ENCODE peak calls at places on chromosomes 6 and 20, in five cellular contexts. Y is EL; F is activated CD4-positive, alpha-beta T cell treated with anti-CD3 and anti-CD28 coated beads, Interleukin-2, amount 50 U/mL, for 24 hours; X is stimulated activated CD8-positive, alpha-beta memory T cell treated with anti-CD3 and anti-CD28 coated beads, Interleukin-2, amount 100 ng/mL, for 1 hour; T is fibroblast of mammary gland. V is an unnamed sample.

GRCh38 chr6:1554881-1555569 is 54.7 kb upstream of the FOXC1 start:
- DNase-seq in Y (peak), F (peak), X (peak), T (peak), V (no peak)

GRCh38 chr6:133553652-133554051 is 312.5 kb downstream of the EYA4 start:
- DNase-seq in Y (peak), F (no peak), X (no peak), T (peak), V (no peak)

GRCh38 chr20:13342469-13343242 is 121.6 kb downstream of the ISM1 start:
- DNase-seq in Y (peak), F (no peak), X (no peak), T (no peak), V (no peak)

GRCh38 chr20:17872920-17873319 is 95.7 kb downstream of the SNX5 start:
- DNase-seq in Y (no peak), F (no peak), X (no peak), T (peak), V (no peak)

GRCh38 chr6:117404548-117404947 is 21.2 kb downstream of the ROS1 start:
- DNase-seq in Y (no peak), F (no peak), X (no peak), T (no peak), V (no peak)

GRCh38 chr6:141426400-141426980 is 706.2 kb upstream of the GJE1 start:
- DNase-seq in Y (peak), F (no peak), X (no peak), T (peak), V (no peak)

GRCh38 chr6:19866900-19867627 is 29.9 kb downstream of the ID4 start:
- DNase-seq in Y (peak), F (no peak), X (no peak), T (peak), V (no peak)

GRCh38 chr20:61587910-61588309 is 335.8 kb downstream of the CDH4 start:
- DNase-seq in Y (no peak), F (no peak), X (no peak), T (no peak), V (no peak)

GRCh38 chr20:33232486-33233072 is 3.2 kb upstream of the BPIFA1 start:
- DNase-seq in Y (no peak), F (no peak), X (no peak), T (no peak), V (no peak)

GRCh38 chr6:17877196-17877889 is 110.1 kb downstream of the KIF13A start:
- DNase-seq in Y (peak), F (no peak), X (no peak), T (peak), V (no peak)

GRCh38 chr6:136791296-136792065 is 796 bp downstream of the MAP3K5 start:
- DNase-seq in Y (peak), F (peak), X (peak), T (peak), V (no peak)

GRCh38 chr20:38843346-38843745 is 37.8 kb downstream of the PPP1R16B start:
- DNase-seq in Y (no peak), F (peak), X (peak), T (no peak), V (no peak)

GRCh38 chr20:53157443-53158408 is 185.6 kb downstream of the TSHZ2 start:
- DNase-seq in Y (peak), F (peak), X (peak), T (peak), V (no peak)

GRCh38 chr6:74979065-74979766 is 226.6 kb downstream of the COL12A1 start:
- DNase-seq in Y (no peak), F (no peak), X (no peak), T (no peak), V (no peak)

GRCh38 chr6:44653761-44654218 is 266.3 kb downstream of the CDC5L start:
- DNase-seq in Y (peak), F (no peak), X (no peak), T (no peak), V (no peak)

GRCh38 chr6:135310291-135310690 is 129.2 kb downstream of the MYB start:
- DNase-seq in Y (no peak), F (no peak), X (no peak), T (no peak), V (no peak)

GRCh38 chr20:32820000-32820697 is 395 bp downstream of the MAPRE1 start:
- DNase-seq in Y (no peak), F (peak), X (peak), T (peak), V (no peak)

GRCh38 chr6:139173172-139173571 is 38.3 kb downstream of the HECA start:
- DNase-seq in Y (peak), F (peak), X (no peak), T (peak), V (no peak)

GRCh38 chr6:114142256-114142655 is 171.3 kb upstream of the HDAC2 start:
- DNase-seq in Y (no peak), F (no peak), X (no peak), T (peak), V (no peak)

GRCh38 chr20:15653396-15654207 is 919.6 kb downstream of the KIF16B start:
- DNase-seq in Y (peak), F (no peak), X (no peak), T (no peak), V (no peak)

GRCh38 chr6:21381336-21381963 is 212.1 kb upstream of the SOX4 start:
- DNase-seq in Y (no peak), F (no peak), X (no peak), T (no peak), V (no peak)

GRCh38 chr6:159608961-159609673 is 83.9 kb downstream of the SOD2 start:
- DNase-seq in Y (peak), F (no peak), X (no peak), T (peak), V (no peak)

GRCh38 chr20:32359633-32360332 is 1.7 kb downstream of the ASXL1 start:
- DNase-seq in Y (no peak), F (no peak), X (no peak), T (no peak), V (no peak)

GRCh38 chr20:41387433-41387832 is 20.8 kb upstream of the EMILIN3 start:
- DNase-seq in Y (no peak), F (no peak), X (no peak), T (no peak), V (no peak)

GRCh38 chr20:9978395-9979004 is 56.3 kb upstream of the ANKEF1 start:
- DNase-seq in Y (peak), F (peak), X (no peak), T (peak), V (no peak)

GRCh38 chr20:40895182-40895581 is 133.4 kb upstream of the TOP1 start:
- DNase-seq in Y (no peak), F (no peak), X (no peak), T (no peak), V (no peak)

GRCh38 chr6:165774903-165775608 is 112.0 kb upstream of the PDE10A start:
- DNase-seq in Y (no peak), F (no peak), X (no peak), T (peak), V (no peak)

GRCh38 chr6:104653786-104654185 is 205.9 kb downstream of the HACE1 start:
- DNase-seq in Y (peak), F (no peak), X (no peak), T (peak), V (no peak)

GRCh38 chr6:163529605-163530004 is 115.1 kb downstream of the QKI start:
- DNase-seq in Y (peak), F (no peak), X (no peak), T (peak), V (no peak)

GRCh38 chr20:19945732-19946670 is 71.2 kb upstream of the NAA20 start:
- DNase-seq in Y (no peak), F (no peak), X (no peak), T (no peak), V (no peak)

GRCh38 chr6:143441680-143442359 is 8.7 kb downstream of the ADAT2 start:
- DNase-seq in Y (peak), F (peak), X (no peak), T (peak), V (no peak)

GRCh38 chr20:25259788-25260254 is 11.9 kb downstream of the PYGB start:
- DNase-seq in Y (no peak), F (no peak), X (no peak), T (no peak), V (no peak)

GRCh38 chr6:123898669-123899068 is 95.0 kb downstream of the NKAIN2 start:
- DNase-seq in Y (no peak), F (no peak), X (no peak), T (no peak), V (no peak)

GRCh38 chr6:335572-335971 is 43.3 kb downstream of the DUSP22 start:
- DNase-seq in Y (no peak), F (no peak), X (no peak), T (no peak), V (no peak)

GRCh38 chr20:25057234-25058050 is 497 bp downstream of the ACSS1 start:
- DNase-seq in Y (peak), F (peak), X (peak), T (no peak), V (no peak)

GRCh38 chr20:46408281-46408731 is 1.9 kb upstream of the ELMO2 start:
- DNase-seq in Y (no peak), F (no peak), X (no peak), T (no peak), V (no peak)

GRCh38 chr6:6843057-6843627 is 254.6 kb downstream of the LY86 start:
- DNase-seq in Y (peak), F (no peak), X (no peak), T (peak), V (no peak)

GRCh38 chr6:45714795-45715507 is 300.7 kb downstream of the CLIC5 start:
- DNase-seq in Y (peak), F (peak), X (peak), T (peak), V (no peak)

GRCh38 chr20:35568645-35569044 is 26.8 kb downstream of the ERGIC3 start:
- DNase-seq in Y (no peak), F (no peak), X (no peak), T (no peak), V (no peak)

GRCh38 chr6:139135578-139136545 is 982 bp downstream of the HECA start:
- DNase-seq in Y (peak), F (no peak), X (peak), T (no peak), V (no peak)